ENCODE peak calls at places on chromosomes 5 and 9, in four cellular contexts. I is A549, F is K562, M is GM12878. Q is an unnamed sample.

GRCh38 chr5:163498886-163499285 is 6.5 kb upstream of the MAT2B start:
- DNase-seq in I (no peak), F (no peak), M (no peak), Q (peak; percentile 86)

GRCh38 chr5:137075163-137075970 is 423.8 kb downstream of the SPOCK1 start:
- DNase-seq in I (peak; percentile 82), F (peak; percentile 82), M (no peak), Q (peak; percentile 9)

GRCh38 chr9:77177894-77178794 is 810 bp downstream of the VPS13A start:
- DNase-seq in I (peak; percentile 51), F (peak; percentile 17), M (no peak), Q (peak; percentile 31)

GRCh38 chr5:179393078-179393477 is 47.8 kb upstream of the ADAMTS2 start:
- DNase-seq in I (no peak), F (no peak), M (no peak), Q (peak; percentile 80)

GRCh38 chr5:132134384-132134783 is 60.8 kb downstream of the CSF2 start:
- DNase-seq in I (peak; percentile 10), F (no peak), M (no peak), Q (peak; percentile 30)

GRCh38 chr9:137070906-137071275 is 534 bp upstream of the SAPCD2 start:
- DNase-seq in I (no peak), F (no peak), M (no peak), Q (no peak)

GRCh38 chr9:137470785-137471184 is 11.7 kb upstream of the NSMF start:
- DNase-seq in I (no peak), F (no peak), M (no peak), Q (no peak)

GRCh38 chr9:110016340-110016739 is 191.6 kb downstream of the C9orf152 start:
- DNase-seq in I (no peak), F (no peak), M (no peak), Q (peak; percentile 91)

GRCh38 chr5:167892352-167893115 is 398.9 kb upstream of the WWC1 start:
- DNase-seq in I (no peak), F (no peak), M (no peak), Q (no peak)

GRCh38 chr9:27261517-27262211 is 35.3 kb downstream of the EQTN start:
- DNase-seq in I (no peak), F (no peak), M (no peak), Q (peak; percentile 17)

GRCh38 chr9:82584349-82584846 is 478.5 kb downstream of the RASEF start:
- DNase-seq in I (no peak), F (no peak), M (no peak), Q (peak; percentile 37)

GRCh38 chr5:122967085-122967484 is 69.4 kb downstream of the PPIC start:
- DNase-seq in I (no peak), F (no peak), M (no peak), Q (no peak)

GRCh38 chr5:108379722-108380530 is 2.0 kb downstream of the FBXL17 start:
- DNase-seq in I (no peak), F (no peak), M (no peak), Q (peak; percentile 31)

GRCh38 chr5:131022811-131023210 is 142.2 kb downstream of the HINT1 start:
- DNase-seq in I (no peak), F (no peak), M (no peak), Q (no peak)

GRCh38 chr9:108766786-108767185 is 89.0 kb downstream of the ACTL7B start:
- DNase-seq in I (no peak), F (no peak), M (no peak), Q (no peak)

GRCh38 chr5:71637133-71637532 is 50.0 kb downstream of the MCCC2 start:
- DNase-seq in I (no peak), F (no peak), M (no peak), Q (no peak)

DNA sequence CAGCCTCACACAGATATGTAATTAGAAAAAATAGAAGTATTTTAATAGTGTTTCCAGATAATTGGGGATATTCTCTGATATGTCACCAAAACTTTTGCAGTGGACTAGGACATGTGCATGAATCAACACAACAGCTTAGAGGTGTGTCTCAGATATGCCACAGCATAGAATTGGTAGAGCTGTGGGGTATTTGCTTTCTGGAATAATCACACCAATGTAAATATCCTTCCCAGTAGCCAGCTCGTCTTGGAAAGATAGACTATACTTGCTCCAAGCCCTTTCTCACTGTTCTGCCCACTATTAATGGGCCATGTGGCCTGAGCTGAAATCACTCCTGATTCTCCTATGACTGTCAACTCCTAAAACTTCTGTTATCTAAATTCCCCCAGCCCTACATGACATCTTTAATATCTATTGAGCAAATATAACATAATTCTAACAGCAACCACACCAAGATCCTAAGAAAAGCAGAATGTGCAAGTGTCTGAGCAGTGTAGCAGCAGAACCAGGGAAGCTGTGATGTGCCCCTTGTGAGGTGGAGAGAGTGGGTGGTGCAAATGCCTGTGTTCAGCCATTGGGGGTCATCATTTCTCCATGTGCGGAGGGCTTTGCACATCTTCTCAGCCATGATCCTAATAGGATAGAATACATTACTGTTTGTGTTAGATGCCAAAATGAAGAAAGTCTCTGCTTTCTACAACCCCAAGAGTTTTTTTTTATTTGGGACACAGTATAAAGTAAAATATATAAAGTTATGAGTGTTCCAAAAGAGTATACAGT is 65.0 kb downstream of the MELK start:
- DNase-seq in I (no peak), F (no peak), M (no peak), Q (no peak)
- TF ChIP-seq ELK1 in I (no peak), F (no peak), M (no peak), Q (no peak)

GRCh38 chr5:177403826-177404640 is 3.6 kb upstream of the PFN3 start:
- DNase-seq in I (peak; percentile 95), F (peak; percentile 95), M (no peak), Q (peak; percentile 75)

GRCh38 chr5:177404641-177405134 is 4.2 kb upstream of the PFN3 start:
- DNase-seq in I (no peak), F (no peak), M (no peak), Q (no peak)

GRCh38 chr5:177399903-177400868 is at the start of gene PFN3:
- DNase-seq in I (no peak), F (no peak), M (no peak), Q (peak; percentile 27)

GRCh38 chr5:177403194-177403825 is 2.8 kb upstream of the PFN3 start:
- DNase-seq in I (peak; percentile 54), F (no peak), M (no peak), Q (peak; percentile 12)

GRCh38 chr5:177402271-177403043 is 2.0 kb upstream of the PFN3 start:
- DNase-seq in I (peak; percentile 97), F (no peak), M (no peak), Q (peak; percentile 54)
- TF ChIP-seq ELK1 in I (no peak), F (no peak), M (no peak), Q (no peak)

DNA sequence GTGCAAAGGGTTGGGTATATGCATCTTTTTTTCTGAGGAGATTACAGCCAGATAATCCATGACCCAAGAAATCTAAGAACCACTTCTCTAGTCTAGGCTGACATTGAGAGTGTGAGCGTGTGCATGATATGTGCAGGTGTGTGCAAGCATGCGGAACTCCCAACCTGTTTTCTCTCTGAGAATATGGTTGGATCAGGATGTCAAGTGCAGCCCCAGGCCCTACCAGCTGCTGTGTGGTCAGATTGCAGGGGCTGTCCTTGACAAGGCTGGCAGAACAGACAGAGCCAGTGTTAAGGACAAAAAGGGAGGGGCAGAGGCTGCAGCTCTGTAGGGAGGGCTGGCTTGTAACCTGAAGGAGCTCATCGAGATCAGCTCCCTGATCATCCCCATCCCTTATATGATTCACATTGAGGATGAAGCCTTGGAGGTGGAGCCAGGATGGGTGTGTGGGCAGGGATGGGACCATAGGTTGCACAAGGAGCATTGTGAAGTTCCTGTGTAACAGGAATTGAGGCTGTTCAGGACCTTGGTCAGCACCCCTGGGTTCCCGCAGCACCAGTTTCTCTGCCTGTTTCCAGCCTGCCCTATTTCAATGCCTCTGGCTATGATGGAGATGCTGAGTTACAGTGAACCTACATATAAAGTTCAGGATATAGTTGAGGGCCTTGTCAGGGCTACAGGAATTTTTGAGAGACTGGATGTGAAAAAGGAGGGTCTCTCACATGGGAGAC is 52.6 kb upstream of the ARAP3 start:
- DNase-seq in I (peak; percentile 54), F (peak; percentile 56), M (no peak), Q (peak; percentile 61)
- TF ChIP-seq ELK1 in I (no peak), F (no peak), M (no peak), Q (no peak)

GRCh38 chr5:1118231-1118698 is 6.4 kb upstream of the SLC12A7 start:
- DNase-seq in I (no peak), F (peak; percentile 67), M (no peak), Q (peak; percentile 11)

GRCh38 chr5:1119312-1119831 is 7.5 kb upstream of the SLC12A7 start:
- DNase-seq in I (no peak), F (no peak), M (no peak), Q (no peak)

GRCh38 chr5:1116977-1117376 is 5.1 kb upstream of the SLC12A7 start:
- DNase-seq in I (no peak), F (no peak), M (no peak), Q (no peak)

GRCh38 chr5:1120236-1120999 is 8.6 kb upstream of the SLC12A7 start:
- DNase-seq in I (no peak), F (no peak), M (no peak), Q (no peak)

DNA sequence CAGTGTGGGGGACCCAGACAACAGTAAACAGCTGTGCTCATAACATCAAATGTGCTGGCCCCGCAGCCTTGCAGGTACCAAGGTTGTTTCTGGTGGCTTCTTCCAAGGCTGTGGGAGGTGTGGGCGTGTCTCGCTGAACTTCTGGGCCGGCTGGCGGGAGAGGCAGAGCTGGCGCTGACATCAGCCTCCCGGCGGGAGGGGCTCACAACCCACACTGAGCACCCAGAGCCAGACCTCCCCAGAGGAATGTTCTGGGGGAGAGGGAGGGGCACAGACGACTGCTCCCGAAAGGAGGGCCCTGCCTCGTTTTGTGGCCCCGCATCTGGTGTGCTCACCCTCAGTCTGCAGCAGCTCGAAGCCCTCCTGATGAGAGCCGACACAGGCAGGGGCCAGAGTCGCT is 6.9 kb upstream of the SLC12A7 start:
- DNase-seq in I (no peak), F (peak; percentile 81), M (no peak), Q (no peak)
- TF ChIP-seq ELK1 in I (no peak), F (no peak), M (no peak), Q (no peak)

GRCh38 chr9:120715331-120715924 is 1.2 kb upstream of the MEGF9 start:
- DNase-seq in I (peak; percentile 30), F (no peak), M (no peak), Q (peak; percentile 77)
- TF ChIP-seq ELK1 in I (no peak), F (no peak), M (no peak), Q (no peak)

GRCh38 chr5:157311595-157311994 is 45.7 kb downstream of the CYFIP2 start:
- DNase-seq in I (no peak), F (no peak), M (no peak), Q (no peak)

GRCh38 chr5:157312492-157312891 is 46.6 kb downstream of the CYFIP2 start:
- DNase-seq in I (peak; percentile 87), F (peak; percentile 49), M (peak; percentile 59), Q (peak; percentile 72)

GRCh38 chr5:157306690-157307089 is 40.8 kb downstream of the CYFIP2 start:
- DNase-seq in I (no peak), F (no peak), M (no peak), Q (no peak)

GRCh38 chr5:157308826-157309465 is 43.0 kb downstream of the CYFIP2 start:
- DNase-seq in I (no peak), F (no peak), M (peak; percentile 27), Q (no peak)

GRCh38 chr5:157309796-157310195 is 43.9 kb downstream of the CYFIP2 start:
- DNase-seq in I (no peak), F (no peak), M (no peak), Q (no peak)
- TF ChIP-seq ELK1 in I (no peak), F (no peak), M (no peak), Q (no peak)

GRCh38 chr5:6713274-6714181 is at the start of gene TENT4A:
- DNase-seq in I (peak; percentile 92), F (peak; percentile 97), M (no peak), Q (no peak)
- TF ChIP-seq ELK1 in I (no peak), F (no peak), M (no peak), Q (no peak)